ENCODE peak calls at places on chromosomes 2 and 18, in ten cellular contexts. One of them, this sample, is unnamed.

GRCh38 chr2:72999729-73000725 is 71.5 kb downstream of the SFXN5 start:
- DNase-seq in endothelial cell of umbilical vein: peak; percentile 27
- DNase-seq in skeletal muscle cell: no peak
- DNase-seq in occipital lobe: no peak
- DNase-seq in iPS-NIHi11: no peak
- DNase-seq in activated B cell treated with CpG ODN at 0.5 μM for 24 hours: peak; percentile 9
- DNase-seq in effector memory CD4-positive, alpha-beta T cell: no peak
- DNase-seq in sciatic nerve: peak; percentile 22
- DNase-seq in EL: peak; percentile 35
- DNase-seq in ACHN: peak; percentile 16
- DNase-seq in this sample: no peak

GRCh38 chr2:186429095-186429494 is 57.0 kb upstream of the ZC3H15 start:
- DNase-seq in endothelial cell of umbilical vein: no peak
- DNase-seq in skeletal muscle cell: no peak
- DNase-seq in occipital lobe: no peak
- DNase-seq in iPS-NIHi11: no peak
- DNase-seq in activated B cell treated with CpG ODN at 0.5 μM for 24 hours: no peak
- DNase-seq in effector memory CD4-positive, alpha-beta T cell: no peak
- DNase-seq in sciatic nerve: no peak
- DNase-seq in EL: no peak
- DNase-seq in ACHN: no peak
- DNase-seq in this sample: no peak

GRCh38 chr2:120875431-120875830 is 139.8 kb downstream of the GLI2 start:
- DNase-seq in endothelial cell of umbilical vein: no peak
- DNase-seq in skeletal muscle cell: no peak
- DNase-seq in occipital lobe: no peak
- DNase-seq in iPS-NIHi11: no peak
- DNase-seq in activated B cell treated with CpG ODN at 0.5 μM for 24 hours: no peak
- DNase-seq in effector memory CD4-positive, alpha-beta T cell: no peak
- DNase-seq in sciatic nerve: no peak
- DNase-seq in EL: no peak
- DNase-seq in ACHN: no peak
- DNase-seq in this sample: no peak

GRCh38 chr18:57519668-57520424 is 66.7 kb downstream of the FECH start:
- DNase-seq in endothelial cell of umbilical vein: no peak
- DNase-seq in skeletal muscle cell: no peak
- DNase-seq in occipital lobe: no peak
- DNase-seq in iPS-NIHi11: no peak
- DNase-seq in activated B cell treated with CpG ODN at 0.5 μM for 24 hours: no peak
- DNase-seq in effector memory CD4-positive, alpha-beta T cell: no peak
- DNase-seq in sciatic nerve: no peak
- DNase-seq in EL: no peak
- DNase-seq in ACHN: no peak
- DNase-seq in this sample: no peak

GRCh38 chr2:70957838-70958237 is 20.6 kb upstream of the ANKRD53 start:
- DNase-seq in endothelial cell of umbilical vein: no peak
- DNase-seq in skeletal muscle cell: no peak
- DNase-seq in occipital lobe: no peak
- DNase-seq in iPS-NIHi11: no peak
- DNase-seq in activated B cell treated with CpG ODN at 0.5 μM for 24 hours: no peak
- DNase-seq in effector memory CD4-positive, alpha-beta T cell: no peak
- DNase-seq in sciatic nerve: peak; percentile 31
- DNase-seq in EL: no peak
- DNase-seq in ACHN: no peak
- DNase-seq in this sample: no peak

GRCh38 chr2:196182439-196183171 is 11.2 kb upstream of the STK17B start:
- DNase-seq in endothelial cell of umbilical vein: no peak
- DNase-seq in skeletal muscle cell: no peak
- DNase-seq in occipital lobe: no peak
- DNase-seq in iPS-NIHi11: no peak
- DNase-seq in activated B cell treated with CpG ODN at 0.5 μM for 24 hours: no peak
- DNase-seq in effector memory CD4-positive, alpha-beta T cell: no peak
- DNase-seq in sciatic nerve: no peak
- DNase-seq in EL: no peak
- DNase-seq in ACHN: no peak
- DNase-seq in this sample: no peak

GRCh38 chr2:152594792-152595191 is 122.5 kb downstream of the PRPF40A start:
- DNase-seq in endothelial cell of umbilical vein: no peak
- DNase-seq in skeletal muscle cell: peak; percentile 79
- DNase-seq in occipital lobe: no peak
- DNase-seq in iPS-NIHi11: no peak
- DNase-seq in activated B cell treated with CpG ODN at 0.5 μM for 24 hours: no peak
- DNase-seq in effector memory CD4-positive, alpha-beta T cell: no peak
- DNase-seq in sciatic nerve: peak; percentile 70
- DNase-seq in EL: no peak
- DNase-seq in ACHN: no peak
- DNase-seq in this sample: peak; percentile 17

GRCh38 chr18:62925031-62925688 is 209.8 kb downstream of the PHLPP1 start:
- DNase-seq in endothelial cell of umbilical vein: no peak
- DNase-seq in skeletal muscle cell: no peak
- DNase-seq in occipital lobe: no peak
- DNase-seq in iPS-NIHi11: no peak
- DNase-seq in activated B cell treated with CpG ODN at 0.5 μM for 24 hours: no peak
- DNase-seq in effector memory CD4-positive, alpha-beta T cell: no peak
- DNase-seq in sciatic nerve: no peak
- DNase-seq in EL: peak; percentile 58
- DNase-seq in ACHN: peak; percentile 42
- DNase-seq in this sample: no peak

GRCh38 chr2:188522517-188522916 is 230.8 kb downstream of the GULP1 start:
- DNase-seq in endothelial cell of umbilical vein: no peak
- DNase-seq in skeletal muscle cell: no peak
- DNase-seq in occipital lobe: no peak
- DNase-seq in iPS-NIHi11: no peak
- DNase-seq in activated B cell treated with CpG ODN at 0.5 μM for 24 hours: no peak
- DNase-seq in effector memory CD4-positive, alpha-beta T cell: no peak
- DNase-seq in sciatic nerve: no peak
- DNase-seq in EL: no peak
- DNase-seq in ACHN: no peak
- DNase-seq in this sample: no peak

GRCh38 chr2:138648606-138649005 is 131.6 kb downstream of the NXPH2 start:
- DNase-seq in endothelial cell of umbilical vein: no peak
- DNase-seq in skeletal muscle cell: no peak
- DNase-seq in occipital lobe: no peak
- DNase-seq in iPS-NIHi11: peak; percentile 17
- DNase-seq in activated B cell treated with CpG ODN at 0.5 μM for 24 hours: no peak
- DNase-seq in effector memory CD4-positive, alpha-beta T cell: no peak
- DNase-seq in sciatic nerve: no peak
- DNase-seq in EL: no peak
- DNase-seq in ACHN: no peak
- DNase-seq in this sample: no peak

GRCh38 chr18:11653521-11653920 is 35.5 kb upstream of the GNAL start:
- DNase-seq in endothelial cell of umbilical vein: no peak
- DNase-seq in skeletal muscle cell: no peak
- DNase-seq in occipital lobe: no peak
- DNase-seq in iPS-NIHi11: no peak
- DNase-seq in activated B cell treated with CpG ODN at 0.5 μM for 24 hours: no peak
- DNase-seq in effector memory CD4-positive, alpha-beta T cell: no peak
- DNase-seq in sciatic nerve: no peak
- DNase-seq in EL: no peak
- DNase-seq in ACHN: no peak
- DNase-seq in this sample: no peak

GRCh38 chr2:108404784-108405397 is 27.1 kb downstream of the SULT1C4 start:
- DNase-seq in endothelial cell of umbilical vein: no peak
- DNase-seq in skeletal muscle cell: no peak
- DNase-seq in occipital lobe: no peak
- DNase-seq in iPS-NIHi11: no peak
- DNase-seq in activated B cell treated with CpG ODN at 0.5 μM for 24 hours: no peak
- DNase-seq in effector memory CD4-positive, alpha-beta T cell: no peak
- DNase-seq in sciatic nerve: no peak
- DNase-seq in EL: no peak
- DNase-seq in ACHN: no peak
- DNase-seq in this sample: no peak

GRCh38 chr18:51196116-51196810 is 1.2 kb downstream of the MEX3C start:
- DNase-seq in endothelial cell of umbilical vein: no peak
- DNase-seq in skeletal muscle cell: no peak
- DNase-seq in occipital lobe: no peak
- DNase-seq in iPS-NIHi11: no peak
- DNase-seq in activated B cell treated with CpG ODN at 0.5 μM for 24 hours: no peak
- DNase-seq in effector memory CD4-positive, alpha-beta T cell: no peak
- DNase-seq in sciatic nerve: peak; percentile 73
- DNase-seq in EL: peak; percentile 28
- DNase-seq in ACHN: peak; percentile 25
- DNase-seq in this sample: peak; percentile 51

GRCh38 chr2:1771626-1772280 is 27.4 kb upstream of the PXDN start:
- DNase-seq in endothelial cell of umbilical vein: no peak
- DNase-seq in skeletal muscle cell: no peak
- DNase-seq in occipital lobe: no peak
- DNase-seq in iPS-NIHi11: no peak
- DNase-seq in activated B cell treated with CpG ODN at 0.5 μM for 24 hours: no peak
- DNase-seq in effector memory CD4-positive, alpha-beta T cell: no peak
- DNase-seq in sciatic nerve: no peak
- DNase-seq in EL: no peak
- DNase-seq in ACHN: no peak
- DNase-seq in this sample: no peak

GRCh38 chr2:141496805-141497204 is 634.0 kb downstream of the LRP1B start:
- DNase-seq in endothelial cell of umbilical vein: no peak
- DNase-seq in skeletal muscle cell: no peak
- DNase-seq in occipital lobe: no peak
- DNase-seq in iPS-NIHi11: no peak
- DNase-seq in activated B cell treated with CpG ODN at 0.5 μM for 24 hours: no peak
- DNase-seq in effector memory CD4-positive, alpha-beta T cell: no peak
- DNase-seq in sciatic nerve: no peak
- DNase-seq in EL: no peak
- DNase-seq in ACHN: no peak
- DNase-seq in this sample: no peak

GRCh38 chr2:33108483-33109443 is 162.0 kb downstream of the LTBP1 start:
- DNase-seq in endothelial cell of umbilical vein: peak; percentile 13
- DNase-seq in skeletal muscle cell: no peak
- DNase-seq in occipital lobe: no peak
- DNase-seq in iPS-NIHi11: no peak
- DNase-seq in activated B cell treated with CpG ODN at 0.5 μM for 24 hours: no peak
- DNase-seq in effector memory CD4-positive, alpha-beta T cell: no peak
- DNase-seq in sciatic nerve: no peak
- DNase-seq in EL: peak; percentile 46
- DNase-seq in ACHN: no peak
- DNase-seq in this sample: no peak

GRCh38 chr2:53253244-53253643 is 514.4 kb upstream of the CHAC2 start:
- DNase-seq in endothelial cell of umbilical vein: no peak
- DNase-seq in skeletal muscle cell: no peak
- DNase-seq in occipital lobe: no peak
- DNase-seq in iPS-NIHi11: no peak
- DNase-seq in activated B cell treated with CpG ODN at 0.5 μM for 24 hours: no peak
- DNase-seq in effector memory CD4-positive, alpha-beta T cell: no peak
- DNase-seq in sciatic nerve: no peak
- DNase-seq in EL: no peak
- DNase-seq in ACHN: no peak
- DNase-seq in this sample: no peak

GRCh38 chr2:55155764-55156221 is 76.3 kb downstream of the CLHC1 start:
- DNase-seq in endothelial cell of umbilical vein: no peak
- DNase-seq in skeletal muscle cell: no peak
- DNase-seq in occipital lobe: no peak
- DNase-seq in iPS-NIHi11: no peak
- DNase-seq in activated B cell treated with CpG ODN at 0.5 μM for 24 hours: no peak
- DNase-seq in effector memory CD4-positive, alpha-beta T cell: no peak
- DNase-seq in sciatic nerve: no peak
- DNase-seq in EL: peak; percentile 80
- DNase-seq in ACHN: no peak
- DNase-seq in this sample: no peak

GRCh38 chr2:18551169-18551568 is 9.3 kb downstream of the RDH14 start:
- DNase-seq in endothelial cell of umbilical vein: no peak
- DNase-seq in skeletal muscle cell: no peak
- DNase-seq in occipital lobe: no peak
- DNase-seq in iPS-NIHi11: no peak
- DNase-seq in activated B cell treated with CpG ODN at 0.5 μM for 24 hours: no peak
- DNase-seq in effector memory CD4-positive, alpha-beta T cell: no peak
- DNase-seq in sciatic nerve: no peak
- DNase-seq in EL: no peak
- DNase-seq in ACHN: no peak
- DNase-seq in this sample: no peak

GRCh38 chr2:20135631-20136050 is 84.2 kb upstream of the LAPTM4A start:
- DNase-seq in endothelial cell of umbilical vein: peak; percentile 62
- DNase-seq in skeletal muscle cell: no peak
- DNase-seq in occipital lobe: no peak
- DNase-seq in iPS-NIHi11: peak; percentile 80
- DNase-seq in activated B cell treated with CpG ODN at 0.5 μM for 24 hours: peak; percentile 23
- DNase-seq in effector memory CD4-positive, alpha-beta T cell: no peak
- DNase-seq in sciatic nerve: peak; percentile 85
- DNase-seq in EL: peak; percentile 64
- DNase-seq in ACHN: peak; percentile 60
- DNase-seq in this sample: peak; percentile 85

GRCh38 chr2:66251520-66251919 is 183.4 kb upstream of the MEIS1 start:
- DNase-seq in endothelial cell of umbilical vein: no peak
- DNase-seq in skeletal muscle cell: no peak
- DNase-seq in occipital lobe: no peak
- DNase-seq in iPS-NIHi11: no peak
- DNase-seq in activated B cell treated with CpG ODN at 0.5 μM for 24 hours: no peak
- DNase-seq in effector memory CD4-positive, alpha-beta T cell: no peak
- DNase-seq in sciatic nerve: no peak
- DNase-seq in EL: no peak
- DNase-seq in ACHN: no peak
- DNase-seq in this sample: no peak

GRCh38 chr2:189557373-189557772 is 23.2 kb downstream of the SLC40A1 start:
- DNase-seq in endothelial cell of umbilical vein: no peak
- DNase-seq in skeletal muscle cell: no peak
- DNase-seq in occipital lobe: no peak
- DNase-seq in iPS-NIHi11: no peak
- DNase-seq in activated B cell treated with CpG ODN at 0.5 μM for 24 hours: no peak
- DNase-seq in effector memory CD4-positive, alpha-beta T cell: no peak
- DNase-seq in sciatic nerve: no peak
- DNase-seq in EL: no peak
- DNase-seq in ACHN: no peak
- DNase-seq in this sample: no peak

GRCh38 chr2:26846334-26846863 is 1.5 kb upstream of the DPYSL5 start:
- DNase-seq in endothelial cell of umbilical vein: peak; percentile 58
- DNase-seq in skeletal muscle cell: peak; percentile 16
- DNase-seq in occipital lobe: peak; percentile 79
- DNase-seq in iPS-NIHi11: peak; percentile 78
- DNase-seq in activated B cell treated with CpG ODN at 0.5 μM for 24 hours: peak; percentile 54
- DNase-seq in effector memory CD4-positive, alpha-beta T cell: peak; percentile 20
- DNase-seq in sciatic nerve: peak; percentile 76
- DNase-seq in EL: peak; percentile 70
- DNase-seq in ACHN: peak; percentile 83
- DNase-seq in this sample: peak; percentile 59

GRCh38 chr2:3361518-3362438 is 15.8 kb downstream of the EIPR1 start:
- DNase-seq in endothelial cell of umbilical vein: no peak
- DNase-seq in skeletal muscle cell: no peak
- DNase-seq in occipital lobe: no peak
- DNase-seq in iPS-NIHi11: no peak
- DNase-seq in activated B cell treated with CpG ODN at 0.5 μM for 24 hours: no peak
- DNase-seq in effector memory CD4-positive, alpha-beta T cell: no peak
- DNase-seq in sciatic nerve: no peak
- DNase-seq in EL: no peak
- DNase-seq in ACHN: no peak
- DNase-seq in this sample: no peak

GRCh38 chr2:175293776-175294175 is 112.3 kb upstream of the ATP5MC3 start:
- DNase-seq in endothelial cell of umbilical vein: peak; percentile 19
- DNase-seq in skeletal muscle cell: no peak
- DNase-seq in occipital lobe: no peak
- DNase-seq in iPS-NIHi11: no peak
- DNase-seq in activated B cell treated with CpG ODN at 0.5 μM for 24 hours: no peak
- DNase-seq in effector memory CD4-positive, alpha-beta T cell: no peak
- DNase-seq in sciatic nerve: no peak
- DNase-seq in EL: no peak
- DNase-seq in ACHN: no peak
- DNase-seq in this sample: no peak

GRCh38 chr2:31397099-31397498 is 17.4 kb downstream of the XDH start:
- DNase-seq in endothelial cell of umbilical vein: no peak
- DNase-seq in skeletal muscle cell: no peak
- DNase-seq in occipital lobe: no peak
- DNase-seq in iPS-NIHi11: no peak
- DNase-seq in activated B cell treated with CpG ODN at 0.5 μM for 24 hours: no peak
- DNase-seq in effector memory CD4-positive, alpha-beta T cell: no peak
- DNase-seq in sciatic nerve: no peak
- DNase-seq in EL: no peak
- DNase-seq in ACHN: no peak
- DNase-seq in this sample: peak; percentile 69

GRCh38 chr2:8676915-8677645 is 4.8 kb upstream of the ID2 start:
- DNase-seq in endothelial cell of umbilical vein: no peak
- DNase-seq in skeletal muscle cell: no peak
- DNase-seq in occipital lobe: no peak
- DNase-seq in iPS-NIHi11: no peak
- DNase-seq in activated B cell treated with CpG ODN at 0.5 μM for 24 hours: no peak
- DNase-seq in effector memory CD4-positive, alpha-beta T cell: no peak
- DNase-seq in sciatic nerve: no peak
- DNase-seq in EL: peak; percentile 38
- DNase-seq in ACHN: no peak
- DNase-seq in this sample: peak; percentile 53

GRCh38 chr2:121911036-121911435 is 155.6 kb downstream of the TSN start:
- DNase-seq in endothelial cell of umbilical vein: no peak
- DNase-seq in skeletal muscle cell: no peak
- DNase-seq in occipital lobe: no peak
- DNase-seq in iPS-NIHi11: no peak
- DNase-seq in activated B cell treated with CpG ODN at 0.5 μM for 24 hours: no peak
- DNase-seq in effector memory CD4-positive, alpha-beta T cell: no peak
- DNase-seq in sciatic nerve: no peak
- DNase-seq in EL: no peak
- DNase-seq in ACHN: no peak
- DNase-seq in this sample: no peak

This sample was measured in thyroid gland.